ENCODE peak calls at places on chromosomes 5 and 9, in five cellular contexts. One of them, this sample, is unnamed.

GRCh38 chr5:101012880-101013279 is 109.8 kb upstream of the ST8SIA4 start:
- DNase-seq in non-pigmented ciliary epithelial cell: no peak
- DNase-seq in D341Med: no peak
- DNase-seq in Calu3: no peak
- DNase-seq in prostate gland: no peak
- DNase-seq in this sample: no peak

GRCh38 chr9:110058304-110058953 is 149.5 kb downstream of the C9orf152 start:
- DNase-seq in D341Med: peak
- DNase-seq in non-pigmented ciliary epithelial cell: no peak
- DNase-seq in prostate gland: no peak
- DNase-seq in Calu3: peak
- DNase-seq in this sample: no peak

GRCh38 chr5:72818866-72819534 is 2.5 kb downstream of the TNPO1 start:
- DNase-seq in Calu3: peak
- DNase-seq in non-pigmented ciliary epithelial cell: no peak
- DNase-seq in D341Med: peak
- DNase-seq in prostate gland: peak
- DNase-seq in this sample: no peak

GRCh38 chr5:32471784-32472183 is 27.2 kb upstream of the ZFR start:
- DNase-seq in D341Med: no peak
- DNase-seq in Calu3: peak
- DNase-seq in non-pigmented ciliary epithelial cell: no peak
- DNase-seq in prostate gland: no peak
- DNase-seq in this sample: no peak

GRCh38 chr5:50715001-50715400 is 48.6 kb downstream of the PARP8 start:
- DNase-seq in Calu3: no peak
- DNase-seq in prostate gland: no peak
- DNase-seq in D341Med: no peak
- DNase-seq in non-pigmented ciliary epithelial cell: no peak
- DNase-seq in this sample: no peak

GRCh38 chr5:127645300-127645726 is 3.6 kb upstream of the CTXN3 start:
- DNase-seq in Calu3: no peak
- DNase-seq in non-pigmented ciliary epithelial cell: no peak
- DNase-seq in D341Med: no peak
- DNase-seq in prostate gland: no peak
- DNase-seq in this sample: no peak

GRCh38 chr5:14108170-14108996 is 34.8 kb upstream of the TRIO start:
- DNase-seq in Calu3: peak
- DNase-seq in prostate gland: peak
- DNase-seq in D341Med: peak
- DNase-seq in non-pigmented ciliary epithelial cell: peak
- DNase-seq in this sample: no peak

GRCh38 chr5:113319256-113320053 is 115.3 kb downstream of the TSSK1B start:
- DNase-seq in D341Med: no peak
- DNase-seq in non-pigmented ciliary epithelial cell: no peak
- DNase-seq in prostate gland: no peak
- DNase-seq in Calu3: no peak
- DNase-seq in this sample: no peak

GRCh38 chr9:136829981-136830885 is 12.0 kb upstream of the AJM1 start:
- DNase-seq in D341Med: no peak
- DNase-seq in prostate gland: no peak
- DNase-seq in non-pigmented ciliary epithelial cell: no peak
- DNase-seq in Calu3: no peak
- DNase-seq in this sample: no peak

GRCh38 chr9:93697352-93698139 is 121.2 kb downstream of the PHF2 start:
- DNase-seq in non-pigmented ciliary epithelial cell: no peak
- DNase-seq in prostate gland: no peak
- DNase-seq in D341Med: peak
- DNase-seq in Calu3: no peak
- DNase-seq in this sample: no peak

GRCh38 chr9:109063765-109064164 is 50.5 kb upstream of the CTNNAL1 start:
- DNase-seq in non-pigmented ciliary epithelial cell: no peak
- DNase-seq in D341Med: peak
- DNase-seq in Calu3: no peak
- DNase-seq in prostate gland: no peak
- DNase-seq in this sample: no peak

GRCh38 chr9:85941966-85942912 is 1.3 kb downstream of the NAA35 start:
- DNase-seq in non-pigmented ciliary epithelial cell: no peak
- DNase-seq in Calu3: no peak
- DNase-seq in D341Med: no peak
- DNase-seq in prostate gland: peak
- DNase-seq in this sample: no peak

GRCh38 chr9:36008774-36009300 is 27.9 kb upstream of the RECK start:
- DNase-seq in prostate gland: peak
- DNase-seq in Calu3: peak
- DNase-seq in D341Med: peak
- DNase-seq in non-pigmented ciliary epithelial cell: no peak
- DNase-seq in this sample: no peak